ENCODE peak calls at places on chromosomes 6 and 20, in eight cellular contexts. I is GM23248, J is fibroblast of lung, N is Karpas-422, L is endothelial cell of umbilical vein, C is HepG2, Z is neuronal stem cell, P is IMR-90. Q is an unnamed sample. For H3K4me1, the result is how much of the 10 kb centered on the place peaks cover.

GRCh38 chr6:31197559-31198305 is 27.2 kb upstream of the POU5F1 start:
- DNase-seq in Z (peak), L (peak), J (peak), C (peak), N (peak), I (peak), P (peak), Q (peak)

GRCh38 chr6:7324520-7324919 is 11.5 kb upstream of the SSR1 start:
- DNase-seq in J (no peak), P (no peak), L (no peak), N (no peak), I (no peak), C (no peak), Z (no peak), Q (no peak)

GRCh38 chr20:59024111-59024530 is 4.9 kb downstream of the TUBB1 start:
- DNase-seq in Z (no peak), C (no peak), I (no peak), L (no peak), N (no peak), P (no peak), J (no peak), Q (no peak)

GRCh38 chr20:47825011-47825762 is 39.9 kb upstream of the SULF2 start:
- DNase-seq in Z (no peak), L (no peak), C (no peak), J (no peak), P (no peak), N (no peak), I (no peak), Q (no peak)

GRCh38 chr6:68638225-68638900 is 3.3 kb downstream of the ADGRB3 start:
- DNase-seq in C (peak), N (peak), J (peak), Z (peak), L (peak), I (peak), P (peak), Q (no peak)

GRCh38 chr20:37552415-37552814 is 24.7 kb upstream of the BLCAP start:
- DNase-seq in C (no peak), I (peak), N (no peak), Z (no peak), L (no peak), J (no peak), P (peak), Q (no peak)

GRCh38 chr6:89023591-89024441 is 56.7 kb upstream of the PNRC1 start:
- DNase-seq in N (no peak), I (peak), L (no peak), Z (no peak), P (no peak), J (peak), C (no peak), Q (no peak)

GRCh38 chr20:39986231-39986904 is 702.7 kb downstream of the MAFB start:
- DNase-seq in C (no peak), I (peak), N (no peak), L (no peak), P (peak), Z (peak), J (peak), Q (peak)

GRCh38 chr6:53603381-53604121 is 58.6 kb upstream of the GCLC start:
- DNase-seq in J (peak), Z (no peak), I (peak), N (no peak), C (no peak), P (peak), L (no peak), Q (no peak)

GRCh38 chr20:52833901-52834300 is 138.3 kb upstream of the TSHZ2 start:
- DNase-seq in P (no peak), N (no peak), Z (no peak), I (no peak), J (no peak), L (no peak), C (no peak), Q (no peak)

GRCh38 chr20:33305591-33306057 is 22.6 kb downstream of the BPIFB1 start:
- DNase-seq in C (no peak), J (no peak), Z (no peak), N (peak), I (peak), L (no peak), P (no peak), Q (no peak)

GRCh38 chr6:119370063-119370462 is 20.5 kb upstream of the MAN1A1 start:
- DNase-seq in P (no peak), L (no peak), N (no peak), Z (no peak), J (no peak), C (no peak), I (no peak), Q (no peak)

GRCh38 chr6:109304284-109305015 is 77.8 kb downstream of the CD164 start:
- DNase-seq in Z (no peak), C (no peak), I (peak), L (no peak), N (no peak), P (no peak), J (no peak), Q (peak)

GRCh38 chr6:90677440-90677839 is 90.6 kb upstream of the MAP3K7 start:
- DNase-seq in J (no peak), N (no peak), I (no peak), P (no peak), C (no peak), Z (no peak), L (no peak), Q (no peak)

GRCh38 chr6:122631571-122632249 is 21.5 kb downstream of the PKIB start:
- DNase-seq in C (no peak), J (no peak), N (no peak), P (no peak), I (no peak), Z (no peak), L (no peak), Q (no peak)

GRCh38 chr6:90468080-90468479 is 118.8 kb downstream of the MAP3K7 start:
- DNase-seq in C (no peak), J (peak), N (no peak), L (no peak), Z (no peak), P (peak), I (peak), Q (no peak)

GRCh38 chr6:56756219-56756789 is 113.6 kb upstream of the DST start:
- DNase-seq in Z (no peak), I (peak), L (no peak), C (no peak), P (no peak), J (no peak), N (no peak), Q (no peak)

GRCh38 chr6:51648774-51649173 is 438.6 kb downstream of the PKHD1 start:
- DNase-seq in I (no peak), Z (no peak), C (no peak), J (no peak), N (no peak), L (no peak), P (no peak), Q (no peak)

GRCh38 chr6:150250826-150251225 is 108.0 kb downstream of the PPP1R14C start:
- DNase-seq in N (no peak), J (peak), Z (no peak), C (no peak), P (peak), L (no peak), I (peak), Q (no peak)

GRCh38 chr6:156169361-156169760 is 607.8 kb upstream of the ARID1B start:
- DNase-seq in C (no peak), I (no peak), Z (no peak), P (no peak), J (no peak), L (peak), N (no peak), Q (no peak)

GRCh38 chr6:38264605-38265004 is 375.1 kb downstream of the BTBD9 start:
- DNase-seq in L (no peak), N (no peak), J (no peak), Z (no peak), C (peak), P (peak), I (no peak), Q (no peak)

GRCh38 chr6:51542466-51542865 is 544.9 kb downstream of the PKHD1 start:
- DNase-seq in I (peak), N (no peak), Z (no peak), P (no peak), L (no peak), C (no peak), J (no peak), Q (no peak)

GRCh38 chr6:54695815-54696214 is 150.8 kb upstream of the FAM83B start:
- DNase-seq in C (no peak), P (no peak), Z (no peak), L (no peak), J (no peak), N (no peak), I (no peak), Q (no peak)

GRCh38 chr6:154301086-154301625 is 55.4 kb downstream of the IPCEF1 start:
- DNase-seq in Z (no peak), J (no peak), N (no peak), C (no peak), I (no peak), P (peak), L (no peak), Q (no peak)

GRCh38 chr6:7566031-7566556 is 23.9 kb upstream of the SNRNP48 start:
- DNase-seq in J (no peak), I (peak), Z (no peak), P (peak), C (no peak), L (no peak), N (no peak), Q (no peak)

GRCh38 chr6:5866547-5867051 is 140.1 kb downstream of the NRN1 start:
- DNase-seq in P (peak), J (peak), N (no peak), I (peak), C (peak), Z (no peak), L (peak), Q (no peak)

GRCh38 chr6:5876076-5876475 is 130.6 kb downstream of the NRN1 start:
- DNase-seq in J (no peak), I (no peak), P (no peak), L (no peak), Z (no peak), N (no peak), C (no peak), Q (peak)

GRCh38 chr6:5869261-5869660 is 137.5 kb downstream of the NRN1 start:
- DNase-seq in P (no peak), J (no peak), C (no peak), I (no peak), L (no peak), N (no peak), Z (no peak), Q (no peak)

GRCh38 chr6:5869676-5870075 is 137.0 kb downstream of the NRN1 start:
- DNase-seq in P (no peak), I (no peak), L (no peak), Z (no peak), C (no peak), N (no peak), J (no peak), Q (no peak)

GRCh38 chr6:5871296-5871695 is 135.4 kb downstream of the NRN1 start:
- DNase-seq in L (no peak), N (no peak), P (no peak), I (no peak), Z (no peak), J (no peak), C (no peak), Q (peak)
- H3K9ac ChIP-seq in L (no peak), N (no peak), P (no peak), I (no peak), Z (no peak), J (no peak), C (no peak), Q (no peak)

GRCh38 chr6:107244742-107245470 is 129.6 kb upstream of the BEND3 start:
- DNase-seq in P (no peak), J (no peak), N (peak), I (no peak), Z (no peak), C (no peak), L (no peak), Q (no peak)
- H3K4me1 ChIP-seq in P (under half), J (under half), N (under half), I (under half), Z (under half), C (under half), L (under half), Q (under half)

GRCh38 chr6:4020822-4021132 is 58.2 kb downstream of the FAM217A start:
- DNase-seq in Z (no peak), L (no peak), C (no peak), N (no peak), J (no peak), I (no peak), P (no peak), Q (no peak)

GRCh38 chr6:4012826-4013225 is 66.1 kb downstream of the FAM217A start:
- DNase-seq in C (no peak), N (no peak), Z (no peak), P (no peak), L (no peak), J (no peak), I (no peak), Q (no peak)

GRCh38 chr6:4018194-4019111 is 60.5 kb downstream of the FAM217A start:
- DNase-seq in L (peak), I (peak), Z (peak), C (peak), P (peak), N (peak), J (peak), Q (peak)

GRCh38 chr6:4017847-4018193 is 61.1 kb downstream of the FAM217A start:
- DNase-seq in I (peak), C (peak), P (peak), L (peak), Z (no peak), N (peak), J (peak), Q (no peak)

DNA sequence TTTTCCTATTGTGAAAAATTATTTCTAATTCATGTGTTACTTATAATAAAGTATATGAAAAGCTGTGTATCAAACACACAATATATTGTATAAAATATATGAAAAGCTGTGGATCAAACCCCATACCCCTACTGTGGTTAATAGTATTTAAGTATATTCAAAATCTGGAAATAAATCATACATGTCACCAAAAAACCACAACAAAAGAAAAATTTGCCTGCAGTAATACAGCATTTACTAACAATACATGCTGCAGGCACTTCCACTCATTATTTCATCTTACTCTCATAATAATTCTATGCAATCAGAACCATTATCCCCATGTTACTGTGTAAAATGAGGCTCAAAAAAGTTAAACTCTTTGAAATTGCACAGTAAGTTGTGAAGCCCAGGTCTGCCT is 61.9 kb downstream of the FAM217A start:
- DNase-seq in P (no peak), I (no peak), Z (no peak), J (no peak), C (no peak), L (no peak), N (peak), Q (no peak)
- H3K9ac ChIP-seq in P (peak), I (peak), Z (no peak), J (no peak), C (peak), L (peak), N (peak), Q (peak)

GRCh38 chr20:57410398-57411323 is 19.5 kb downstream of the RBM38 start:
- DNase-seq in N (peak), P (no peak), I (no peak), Z (no peak), L (no peak), J (no peak), C (no peak), Q (no peak)
- H3K4me1 ChIP-seq in N (under half), P (under half), I (under half), Z (under half), L (under half), J (under half), C (under half), Q (under half)

GRCh38 chr6:139977887-139978332 is 603.5 kb upstream of the CITED2 start:
- DNase-seq in Z (no peak), L (peak), N (no peak), J (peak), C (peak), I (peak), P (peak), Q (no peak)

GRCh38 chr6:139972116-139972515 is 597.7 kb upstream of the CITED2 start:
- DNase-seq in L (no peak), C (no peak), P (no peak), I (no peak), Z (no peak), J (no peak), N (no peak), Q (no peak)

GRCh38 chr6:139979021-139979721 is 604.7 kb upstream of the CITED2 start:
- DNase-seq in Z (no peak), L (no peak), C (no peak), I (no peak), J (no peak), N (no peak), P (no peak), Q (no peak)

GRCh38 chr6:139970591-139970991 is 596.1 kb upstream of the CITED2 start:
- DNase-seq in N (peak), C (no peak), L (peak), P (peak), I (peak), Z (no peak), J (peak), Q (no peak)

DNA sequence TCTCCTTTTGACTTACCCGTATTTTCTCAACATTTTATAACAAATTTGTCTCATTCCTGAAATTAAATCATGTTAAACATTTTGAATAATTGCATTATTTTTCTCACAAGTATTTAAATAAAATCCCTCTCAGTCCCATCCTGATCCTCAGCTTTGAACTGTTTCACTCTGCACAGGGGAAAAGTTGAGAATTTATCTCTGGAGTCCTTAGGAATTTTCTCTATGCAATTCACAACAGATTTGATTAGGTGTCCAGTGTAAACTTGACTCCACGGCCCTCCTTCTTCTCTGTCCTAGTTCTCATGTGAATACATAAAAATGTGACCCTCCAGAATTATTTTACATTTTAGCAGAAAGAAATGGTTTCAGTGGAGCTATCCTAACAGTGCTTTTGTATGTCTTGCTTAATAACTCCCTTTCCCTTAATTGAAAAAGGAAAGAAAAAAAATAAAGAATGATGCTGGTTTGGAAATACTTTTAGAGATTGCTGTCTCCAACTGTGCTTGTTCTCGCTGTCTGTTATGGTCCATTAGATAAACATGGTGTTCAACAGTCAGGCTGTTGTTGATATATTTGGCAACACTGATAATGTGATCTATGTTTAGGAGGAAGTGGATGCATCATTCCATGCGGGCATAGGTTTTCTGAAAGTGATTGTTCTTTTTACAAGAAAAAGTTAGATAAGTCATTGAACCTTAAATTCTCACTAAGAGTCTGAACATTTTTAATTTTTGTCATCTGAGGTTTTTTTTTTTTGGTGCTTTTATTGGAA is 599.3 kb upstream of the CITED2 start:
- DNase-seq in I (peak), P (peak), L (peak), Z (no peak), N (no peak), J (peak), C (no peak), Q (no peak)
- H3K9ac ChIP-seq in I (no peak), P (peak), L (no peak), Z (no peak), N (no peak), J (no peak), C (no peak), Q (no peak)

Q was measured in colonic mucosa.